ENCODE peak calls at places on chromosomes 4 and X, in four cellular contexts. One of them, this sample, is unnamed.

GRCh38 chrX:103794117-103794516 is 17.5 kb downstream of the PLP1 start:
- DNase-seq in right cardiac atrium: no peak
- DNase-seq in ovary: no peak
- DNase-seq in astrocyte: peak; percentile 9
- DNase-seq in this sample: no peak

GRCh38 chrX:136176399-136176825 is 29.1 kb downstream of the FHL1 start:
- DNase-seq in right cardiac atrium: no peak
- DNase-seq in ovary: peak; percentile 24
- DNase-seq in astrocyte: peak; percentile 87
- DNase-seq in this sample: no peak

GRCh38 chr4:87932718-87933136 is 42.8 kb upstream of the SPP1 start:
- DNase-seq in astrocyte: no peak
- DNase-seq in ovary: no peak
- DNase-seq in right cardiac atrium: no peak
- DNase-seq in this sample: no peak

GRCh38 chrX:133249659-133250058 is 31.5 kb upstream of the TFDP3 start:
- DNase-seq in right cardiac atrium: no peak
- DNase-seq in astrocyte: no peak
- DNase-seq in ovary: no peak
- DNase-seq in this sample: no peak

GRCh38 chr4:105923507-105924238 is 28.4 kb downstream of the NPNT start:
- DNase-seq in astrocyte: peak; percentile 8
- DNase-seq in ovary: no peak
- DNase-seq in right cardiac atrium: peak; percentile 24
- DNase-seq in this sample: no peak

GRCh38 chr4:13642163-13642562 is 14.6 kb upstream of the BOD1L1 start:
- DNase-seq in right cardiac atrium: no peak
- DNase-seq in astrocyte: peak; percentile 52
- DNase-seq in ovary: no peak
- DNase-seq in this sample: no peak

GRCh38 chrX:18871161-18871880 is 112.6 kb downstream of the PHKA2 start:
- DNase-seq in astrocyte: peak; percentile 7
- DNase-seq in ovary: no peak
- DNase-seq in right cardiac atrium: no peak
- DNase-seq in this sample: no peak

GRCh38 chrX:69028761-69029120 is 136.5 kb downstream of the PJA1 start:
- DNase-seq in right cardiac atrium: no peak
- DNase-seq in astrocyte: no peak
- DNase-seq in ovary: no peak
- DNase-seq in this sample: no peak

GRCh38 chr4:73859614-73860088 is 6.6 kb downstream of the PF4V1 start:
- DNase-seq in ovary: no peak
- DNase-seq in astrocyte: peak; percentile 93
- DNase-seq in right cardiac atrium: no peak
- DNase-seq in this sample: no peak

GRCh38 chr4:186725422-186726149 is 1.9 kb upstream of the FAT1 start:
- DNase-seq in astrocyte: peak; percentile 80
- DNase-seq in right cardiac atrium: peak; percentile 92
- DNase-seq in ovary: peak; percentile 74
- DNase-seq in this sample: peak; percentile 75

GRCh38 chr4:183164963-183165362 is 65.9 kb downstream of the WWC2 start:
- DNase-seq in astrocyte: no peak
- DNase-seq in right cardiac atrium: no peak
- DNase-seq in ovary: no peak
- DNase-seq in this sample: no peak

GRCh38 chr4:158850800-158851644 is 82.2 kb downstream of the FNIP2 start:
- DNase-seq in right cardiac atrium: no peak
- DNase-seq in ovary: no peak
- DNase-seq in astrocyte: peak; percentile 8
- DNase-seq in this sample: peak; percentile 55

GRCh38 chrX:94524867-94525266 is 850.9 kb downstream of the FAM133A start:
- DNase-seq in right cardiac atrium: no peak
- DNase-seq in ovary: no peak
- DNase-seq in astrocyte: no peak
- DNase-seq in this sample: no peak

GRCh38 chr4:1523506-1523905 is 117.3 kb upstream of the NKX1-1 start:
- DNase-seq in right cardiac atrium: no peak
- DNase-seq in ovary: no peak
- DNase-seq in astrocyte: no peak
- DNase-seq in this sample: no peak

GRCh38 chrX:46547857-46548256 is 2.6 kb upstream of the ZNF674 start:
- DNase-seq in right cardiac atrium: no peak
- DNase-seq in ovary: no peak
- DNase-seq in astrocyte: peak; percentile 86
- DNase-seq in this sample: no peak

GRCh38 chr4:122065915-122066314 is 86.2 kb upstream of the BLTP1 start:
- DNase-seq in ovary: no peak
- DNase-seq in right cardiac atrium: no peak
- DNase-seq in astrocyte: no peak
- DNase-seq in this sample: no peak

GRCh38 chrX:437636-438390 is 51.1 kb upstream of the PPP2R3B start:
- DNase-seq in right cardiac atrium: no peak
- DNase-seq in astrocyte: no peak
- DNase-seq in ovary: no peak
- DNase-seq in this sample: no peak

GRCh38 chr4:128347930-128348660 is 60.5 kb upstream of the PGRMC2 start:
- DNase-seq in astrocyte: no peak
- DNase-seq in right cardiac atrium: no peak
- DNase-seq in ovary: no peak
- DNase-seq in this sample: no peak

GRCh38 chrX:19787305-19787704 is 100.1 kb downstream of the SH3KBP1 start:
- DNase-seq in ovary: no peak
- DNase-seq in astrocyte: no peak
- DNase-seq in right cardiac atrium: no peak
- DNase-seq in this sample: no peak

GRCh38 chr4:122747883-122748282 is 15.4 kb downstream of the BBS12 start:
- DNase-seq in astrocyte: peak; percentile 64
- DNase-seq in ovary: no peak
- DNase-seq in right cardiac atrium: no peak
- DNase-seq in this sample: no peak

GRCh38 chr4:121696641-121697461 is at the start of gene ANXA5:
- DNase-seq in right cardiac atrium: peak; percentile 97
- DNase-seq in astrocyte: peak; percentile 76
- DNase-seq in ovary: peak; percentile 90
- DNase-seq in this sample: peak; percentile 84

GRCh38 chr4:107853444-107854325 is 29.0 kb downstream of the SGMS2 start:
- DNase-seq in right cardiac atrium: no peak
- DNase-seq in astrocyte: peak; percentile 83
- DNase-seq in ovary: no peak
- DNase-seq in this sample: no peak

GRCh38 chr4:152983774-152984411 is 47.8 kb downstream of the FHDC1 start:
- DNase-seq in astrocyte: peak; percentile 93
- DNase-seq in ovary: no peak
- DNase-seq in right cardiac atrium: no peak
- DNase-seq in this sample: no peak

GRCh38 chr4:8278009-8278395 is 8.4 kb downstream of the HTRA3 start:
- DNase-seq in astrocyte: no peak
- DNase-seq in ovary: no peak
- DNase-seq in right cardiac atrium: peak; percentile 68
- DNase-seq in this sample: no peak

GRCh38 chr4:166546009-166546408 is 673.0 kb downstream of the TLL1 start:
- DNase-seq in ovary: no peak
- DNase-seq in right cardiac atrium: no peak
- DNase-seq in astrocyte: no peak
- DNase-seq in this sample: no peak

GRCh38 chr4:168101026-168101425 is 8.7 kb downstream of the ANXA10 start:
- DNase-seq in ovary: no peak
- DNase-seq in astrocyte: no peak
- DNase-seq in right cardiac atrium: no peak
- DNase-seq in this sample: no peak
- H3K4me1 ChIP-seq in ovary: no peaks in the 10 kb centered on the region
- H3K4me1 ChIP-seq in astrocyte: peaks cover 24% of the 10 kb centered on the region
- H3K4me1 ChIP-seq in right cardiac atrium: no peaks in the 10 kb centered on the region
- H3K4me1 ChIP-seq in this sample: no peaks in the 10 kb centered on the region

GRCh38 chr4:118732591-118733330 is 47.6 kb downstream of the METTL14 start:
- DNase-seq in ovary: no peak
- DNase-seq in astrocyte: peak; percentile 49
- DNase-seq in right cardiac atrium: no peak
- DNase-seq in this sample: no peak

GRCh38 chr4:118730683-118731082 is 45.5 kb downstream of the METTL14 start:
- DNase-seq in astrocyte: no peak
- DNase-seq in right cardiac atrium: no peak
- DNase-seq in ovary: no peak
- DNase-seq in this sample: no peak

GRCh38 chr4:118727360-118727759 is 42.2 kb downstream of the METTL14 start:
- DNase-seq in ovary: no peak
- DNase-seq in right cardiac atrium: no peak
- DNase-seq in astrocyte: no peak
- DNase-seq in this sample: no peak

GRCh38 chr4:118734491-118735205 is 49.5 kb downstream of the METTL14 start:
- DNase-seq in astrocyte: peak; percentile 19
- DNase-seq in ovary: no peak
- DNase-seq in right cardiac atrium: no peak
- DNase-seq in this sample: no peak

DNA sequence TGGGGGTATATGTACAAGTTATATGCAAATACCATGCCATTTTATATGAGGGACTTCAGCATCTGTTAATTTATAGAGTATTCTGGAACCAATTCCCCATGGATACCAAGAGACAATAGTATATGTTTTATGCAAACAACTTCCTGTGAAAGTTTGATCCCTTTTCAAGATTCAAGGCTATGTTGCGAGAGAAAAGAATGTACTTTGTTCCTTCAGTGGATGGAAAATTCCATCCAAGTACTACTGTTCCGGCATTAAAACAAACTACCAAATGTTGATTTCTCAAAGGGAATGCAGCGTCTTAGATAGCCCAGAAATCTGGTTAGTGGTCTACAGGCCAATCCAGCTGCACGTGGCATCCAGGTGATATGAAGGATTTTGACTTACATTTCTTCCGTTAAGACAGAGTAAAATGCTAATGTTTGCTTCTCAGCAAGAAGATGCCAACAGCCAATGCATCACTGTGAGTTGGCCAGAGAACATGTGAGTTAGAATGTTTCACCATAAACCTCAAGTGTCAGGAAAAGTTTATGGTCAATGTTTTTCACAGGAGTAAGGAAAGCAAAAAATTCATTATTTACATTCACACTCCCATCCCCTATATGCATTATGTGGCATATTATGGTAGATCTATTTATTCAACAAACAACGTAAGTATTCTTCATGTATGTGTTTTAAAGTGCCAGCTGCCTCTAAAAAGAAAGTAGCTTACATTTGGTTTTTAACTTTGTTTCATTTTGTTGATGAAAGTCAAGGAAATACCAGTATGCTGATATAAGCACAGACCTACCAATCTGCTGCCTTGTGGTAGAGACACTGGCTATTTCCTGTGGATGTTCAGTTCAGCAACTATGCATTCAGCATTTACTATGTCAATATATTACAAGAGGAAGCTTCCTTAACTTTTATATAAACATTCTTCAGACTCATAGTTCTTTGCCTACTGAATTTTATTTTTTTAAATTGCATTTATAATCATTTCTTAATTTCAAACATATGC is 44.4 kb downstream of the METTL14 start:
- DNase-seq in astrocyte: peak; percentile 73
- DNase-seq in right cardiac atrium: no peak
- DNase-seq in ovary: no peak
- DNase-seq in this sample: no peak
- H3K4me1 ChIP-seq in astrocyte: peaks cover 18% of the 10 kb centered on the region
- H3K4me1 ChIP-seq in right cardiac atrium: no peaks in the 10 kb centered on the region
- H3K4me1 ChIP-seq in ovary: no peaks in the 10 kb centered on the region
- H3K4me1 ChIP-seq in this sample: no peaks in the 10 kb centered on the region

DNA sequence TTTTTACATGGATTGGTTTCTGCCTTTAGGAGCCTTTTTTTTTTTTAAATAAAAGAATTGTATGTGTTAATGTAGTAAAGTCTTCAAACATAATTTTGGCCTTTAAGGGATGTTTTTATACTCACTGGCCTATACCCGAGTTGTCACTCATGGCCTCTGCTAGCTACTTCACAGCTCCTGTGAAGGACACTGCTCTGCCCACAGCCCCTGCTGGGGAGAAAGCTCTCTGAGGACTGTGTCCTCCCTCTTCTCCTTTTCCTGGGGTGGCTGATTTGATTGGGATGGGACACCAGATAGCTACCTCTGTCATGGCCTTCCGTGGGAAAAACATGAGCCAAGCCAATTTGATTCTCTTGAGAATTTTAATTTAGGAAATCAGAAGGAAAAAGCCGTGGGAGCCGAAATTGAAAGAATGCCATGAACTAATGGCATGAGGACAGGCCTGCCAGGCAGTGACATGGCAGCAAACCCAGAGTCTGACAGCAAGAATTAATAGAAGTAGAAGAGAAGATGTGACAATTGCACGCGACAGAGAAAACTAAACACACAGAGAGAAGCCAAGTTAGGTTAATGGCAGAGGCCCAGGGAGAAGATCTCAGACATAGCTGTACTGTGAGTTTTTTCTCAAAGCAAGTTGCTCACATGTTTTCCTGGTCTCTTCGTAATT is 81.4 kb downstream of the ARHGAP10 start:
- DNase-seq in ovary: no peak
- DNase-seq in right cardiac atrium: peak; percentile 44
- DNase-seq in astrocyte: no peak
- DNase-seq in this sample: no peak
- H3K4me1 ChIP-seq in ovary: peaks cover 40% of the 10 kb centered on the region
- H3K4me1 ChIP-seq in right cardiac atrium: peaks cover 23% of the 10 kb centered on the region
- H3K4me1 ChIP-seq in astrocyte: peaks cover 3% of the 10 kb centered on the region
- H3K4me1 ChIP-seq in this sample: peaks cover 19% of the 10 kb centered on the region

GRCh38 chrX:41090568-41091238 is 5.5 kb downstream of the USP9X start:
- DNase-seq in ovary: no peak
- DNase-seq in right cardiac atrium: no peak
- DNase-seq in astrocyte: no peak
- DNase-seq in this sample: no peak

GRCh38 chrX:41095962-41096955 is 11.0 kb downstream of the USP9X start:
- DNase-seq in right cardiac atrium: no peak
- DNase-seq in astrocyte: no peak
- DNase-seq in ovary: no peak
- DNase-seq in this sample: no peak

GRCh38 chrX:41095174-41095573 is 9.9 kb downstream of the USP9X start:
- DNase-seq in astrocyte: no peak
- DNase-seq in ovary: no peak
- DNase-seq in right cardiac atrium: no peak
- DNase-seq in this sample: no peak

GRCh38 chrX:41097326-41097725 is 12.1 kb downstream of the USP9X start:
- DNase-seq in right cardiac atrium: no peak
- DNase-seq in ovary: no peak
- DNase-seq in astrocyte: no peak
- DNase-seq in this sample: no peak

GRCh38 chrX:41092776-41093175 is 7.5 kb downstream of the USP9X start:
- DNase-seq in astrocyte: no peak
- DNase-seq in right cardiac atrium: no peak
- DNase-seq in ovary: no peak
- DNase-seq in this sample: no peak
- H3K4me1 ChIP-seq in astrocyte: peaks cover 9% of the 10 kb centered on the region
- H3K4me1 ChIP-seq in right cardiac atrium: peaks cover 13% of the 10 kb centered on the region
- H3K4me1 ChIP-seq in ovary: peaks cover 1% of the 10 kb centered on the region
- H3K4me1 ChIP-seq in this sample: no peaks in the 10 kb centered on the region

GRCh38 chrX:13009844-13010243 is 34.6 kb downstream of the FAM9C start:
- DNase-seq in ovary: no peak
- DNase-seq in astrocyte: no peak
- DNase-seq in right cardiac atrium: no peak
- DNase-seq in this sample: no peak
- H3K4me1 ChIP-seq in ovary: peaks cover 6% of the 10 kb centered on the region
- H3K4me1 ChIP-seq in astrocyte: peaks cover 17% of the 10 kb centered on the region
- H3K4me1 ChIP-seq in right cardiac atrium: peaks cover 8% of the 10 kb centered on the region
- H3K4me1 ChIP-seq in this sample: peaks cover 4% of the 10 kb centered on the region

GRCh38 chrX:39759526-39760224 is 338.1 kb downstream of the BCOR start:
- DNase-seq in right cardiac atrium: peak; percentile 66
- DNase-seq in astrocyte: peak; percentile 79
- DNase-seq in ovary: peak; percentile 61
- DNase-seq in this sample: peak; percentile 43
- H3K4me1 ChIP-seq in right cardiac atrium: peaks cover 5% of the 10 kb centered on the region
- H3K4me1 ChIP-seq in astrocyte: peaks cover 65% of the 10 kb centered on the region
- H3K4me1 ChIP-seq in ovary: peaks cover 3% of the 10 kb centered on the region
- H3K4me1 ChIP-seq in this sample: no peaks in the 10 kb centered on the region